ENCODE peak calls at places on chromosome 2, in five cellular contexts. W, H, A, G and X are unnamed samples.
A peak's percentile ranks its signal among the peaks of the same experiment; 100 is the strongest.

GRCh38 chr2:29755829-29756228 is 165.6 kb downstream of the ALK start:
- DNase-seq in W (no peak), H (no peak), A (no peak), G (no peak), X (no peak)

GRCh38 chr2:130836501-130837174 is at the start of gene ARHGEF4:
- DNase-seq in W (peak; percentile 49), H (no peak), A (peak; percentile 83), G (peak; percentile 89), X (no peak)

GRCh38 chr2:156436477-156437085 is 402 bp downstream of the GPD2 start:
- DNase-seq in W (peak; percentile 21), H (no peak), A (peak; percentile 25), G (no peak), X (no peak)

GRCh38 chr2:20818820-20819219 is 4.1 kb downstream of the LDAH start:
- DNase-seq in W (no peak), H (no peak), A (no peak), G (no peak), X (no peak)

GRCh38 chr2:175461839-175462238 is 280.3 kb upstream of the ATP5MC3 start:
- DNase-seq in W (no peak), H (peak; percentile 71), A (no peak), G (no peak), X (no peak)

GRCh38 chr2:28401411-28401810 is 8.8 kb downstream of the FOSL2 start:
- DNase-seq in W (no peak), H (no peak), A (no peak), G (no peak), X (no peak)

GRCh38 chr2:180125245-180125962 is 118.3 kb upstream of the CWC22 start:
- DNase-seq in W (peak; percentile 87), H (peak; percentile 78), A (peak; percentile 89), G (peak; percentile 48), X (peak; percentile 67)

GRCh38 chr2:48753228-48753627 is 2.3 kb downstream of the LHCGR start:
- DNase-seq in W (no peak), H (no peak), A (no peak), G (no peak), X (no peak)

GRCh38 chr2:235390108-235390815 is 103.6 kb upstream of the AGAP1 start:
- DNase-seq in W (peak; percentile 22), H (no peak), A (no peak), G (no peak), X (no peak)

GRCh38 chr2:1440581-1440980 is 27.3 kb downstream of the TPO start:
- DNase-seq in W (no peak), H (no peak), A (no peak), G (no peak), X (no peak)

GRCh38 chr2:208713066-208713465 is 306.5 kb downstream of the PTH2R start:
- DNase-seq in W (no peak), H (no peak), A (no peak), G (no peak), X (no peak)

GRCh38 chr2:120398961-120399888 is 53.3 kb downstream of the INHBB start:
- DNase-seq in W (peak; percentile 97), H (peak; percentile 98), A (no peak), G (no peak), X (peak; percentile 53)

GRCh38 chr2:178514664-178515063 is 34.4 kb downstream of the PLEKHA3 start:
- DNase-seq in W (no peak), H (no peak), A (no peak), G (no peak), X (no peak)

GRCh38 chr2:18830962-18831361 is 241.6 kb upstream of the NT5C1B start:
- DNase-seq in W (no peak), H (peak; percentile 69), A (no peak), G (peak; percentile 11), X (no peak)

GRCh38 chr2:45823723-45824206 is 172.3 kb downstream of the PRKCE start:
- DNase-seq in W (peak; percentile 16), H (no peak), A (no peak), G (peak; percentile 89), X (no peak)

GRCh38 chr2:85355521-85355920 is 952 bp downstream of the ELMOD3 start:
- DNase-seq in W (no peak), H (no peak), A (no peak), G (no peak), X (no peak)

GRCh38 chr2:195569255-195569654 is 87.8 kb upstream of the SLC39A10 start:
- DNase-seq in W (no peak), H (no peak), A (no peak), G (no peak), X (no peak)

GRCh38 chr2:29777164-29777563 is 144.2 kb downstream of the ALK start:
- DNase-seq in W (no peak), H (no peak), A (no peak), G (no peak), X (no peak)

GRCh38 chr2:222693837-222694236 is 22.4 kb downstream of the MOGAT1 start:
- DNase-seq in W (peak; percentile 49), H (peak; percentile 63), A (peak; percentile 49), G (no peak), X (no peak)

GRCh38 chr2:58039170-58039611 is 7.4 kb upstream of the VRK2 start:
- DNase-seq in W (no peak), H (no peak), A (no peak), G (no peak), X (no peak)

GRCh38 chr2:168804214-168804613 is 1.8 kb downstream of the NOSTRIN start:
- DNase-seq in W (no peak), H (no peak), A (no peak), G (no peak), X (no peak)

GRCh38 chr2:64807417-64807816 is 153.7 kb upstream of the SERTAD2 start:
- DNase-seq in W (peak; percentile 84), H (no peak), A (no peak), G (no peak), X (no peak)

GRCh38 chr2:14975401-14975800 is 342.9 kb downstream of the LRATD1 start:
- DNase-seq in W (no peak), H (no peak), A (no peak), G (no peak), X (no peak)

GRCh38 chr2:15772681-15773080 is 167.7 kb upstream of the MYCN start:
- DNase-seq in W (no peak), H (no peak), A (no peak), G (no peak), X (no peak)

GRCh38 chr2:219642465-219643083 is 15.1 kb downstream of the SLC4A3 start:
- DNase-seq in W (peak; percentile 94), H (peak; percentile 93), A (peak; percentile 99), G (peak; percentile 95), X (peak; percentile 85)
- TF ChIP-seq REST in W (no peak), H (no peak), A (no peak), G (peak; percentile 40), X (peak; percentile 70)

GRCh38 chr2:25794544-25795276 is 83.6 kb downstream of the ASXL2 start:
- DNase-seq in W (no peak), H (no peak), A (no peak), G (no peak), X (no peak)
- TF ChIP-seq REST in W (no peak), H (no peak), A (no peak), G (no peak), X (no peak)

GRCh38 chr2:9174771-9175441 is 31.7 kb upstream of the ASAP2 start:
- DNase-seq in W (no peak), H (no peak), A (peak; percentile 51), G (no peak), X (no peak)

GRCh38 chr2:9179572-9180201 is 26.9 kb upstream of the ASAP2 start:
- DNase-seq in W (peak; percentile 74), H (peak; percentile 78), A (no peak), G (no peak), X (peak; percentile 78)

GRCh38 chr2:9178905-9179571 is 27.6 kb upstream of the ASAP2 start:
- DNase-seq in W (peak; percentile 26), H (peak; percentile 93), A (no peak), G (no peak), X (no peak)

GRCh38 chr2:9178110-9178904 is 28.3 kb upstream of the ASAP2 start:
- DNase-seq in W (no peak), H (no peak), A (peak; percentile 40), G (no peak), X (no peak)
- TF ChIP-seq REST in W (no peak), H (no peak), A (no peak), G (no peak), X (no peak)

DNA sequence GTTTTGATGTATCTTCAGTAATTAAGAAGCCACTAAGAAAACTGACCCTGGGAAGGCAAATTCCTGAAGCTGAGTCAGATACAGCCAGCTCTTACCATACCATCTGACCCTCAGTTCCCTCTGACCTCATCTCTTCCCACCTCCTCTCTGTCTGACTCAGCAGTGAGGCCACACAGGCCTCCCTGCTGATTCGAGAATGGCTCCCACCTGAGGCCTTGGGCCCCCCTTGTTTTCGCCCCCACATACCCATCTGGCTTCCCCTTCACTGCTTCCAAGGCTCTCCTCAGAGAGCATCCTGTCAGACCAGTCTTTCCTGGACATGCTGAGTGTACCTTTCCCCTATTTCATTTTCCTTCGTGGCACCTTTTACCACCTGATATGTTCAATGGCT is 71.0 kb upstream of the CYP1B1 start:
- DNase-seq in W (peak; percentile 85), H (peak; percentile 25), A (peak; percentile 30), G (peak; percentile 27), X (peak; percentile 22)
- TF ChIP-seq REST in W (no peak), H (no peak), A (no peak), G (no peak), X (no peak)

DNA sequence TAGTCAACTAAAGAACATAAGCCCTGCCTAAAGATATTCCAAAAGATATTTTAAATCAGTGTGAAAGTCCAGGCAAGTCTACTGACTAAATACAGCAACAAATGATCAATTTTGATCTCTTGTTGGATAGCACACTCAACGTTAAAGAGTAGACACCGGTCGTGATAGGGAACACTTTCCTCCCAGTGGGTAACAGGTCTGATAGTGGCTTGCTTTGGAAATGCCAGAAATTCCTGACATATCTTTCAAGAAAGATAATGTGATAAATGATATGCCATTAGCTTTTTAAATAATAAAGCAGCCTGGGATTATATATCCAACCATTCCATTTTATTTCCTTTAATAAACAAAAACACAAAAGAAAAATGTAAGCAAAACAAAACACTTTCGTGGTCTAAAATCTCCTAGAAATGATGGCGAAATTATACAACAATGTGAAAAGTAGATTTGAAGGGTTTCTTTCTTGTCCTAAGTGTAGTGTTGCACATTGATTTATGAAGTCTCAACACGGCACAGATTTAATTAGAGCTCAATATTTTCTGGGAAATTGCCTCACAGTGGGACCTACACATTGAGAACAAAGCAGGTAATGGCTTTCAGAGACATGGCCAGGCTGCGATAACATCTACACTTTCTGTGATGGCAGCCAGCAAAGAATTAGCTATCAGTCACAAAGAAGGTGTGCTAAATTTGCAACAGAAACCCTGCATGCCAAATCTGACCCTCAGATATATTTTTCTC is 158.6 kb downstream of the PPP1R1C start:
- DNase-seq in W (no peak), H (no peak), A (peak; percentile 35), G (no peak), X (no peak)
- TF ChIP-seq REST in W (no peak), H (no peak), A (no peak), G (no peak), X (no peak)

GRCh38 chr2:241812730-241813079 is 3.7 kb downstream of the NEU4 start:
- DNase-seq in W (no peak), H (no peak), A (no peak), G (peak; percentile 17), X (no peak)
- TF ChIP-seq REST in W (no peak), H (no peak), A (no peak), G (no peak), X (no peak)